ENCODE peak calls at places on chromosome 5, in six cellular contexts. R is mesenchymal stem cell, X is IMR-90, M is H1, N is trophoblast cell, H is neuronal stem cell. C is an unnamed sample.

GRCh38 chr5:41266377-41266776 is 53.0 kb upstream of the C6 start:
- DNase-seq in R (no peak), N (no peak), H (no peak), X (no peak), M (no peak), C (no peak)

GRCh38 chr5:109196486-109196885 is 213.3 kb downstream of the PJA2 start:
- DNase-seq in H (no peak), X (no peak), R (peak; percentile 6), N (no peak), M (no peak), C (no peak)

GRCh38 chr5:136120529-136120928 is 12.1 kb upstream of the SMAD5 start:
- DNase-seq in R (no peak), M (no peak), N (peak; percentile 20), X (no peak), H (no peak), C (no peak)

GRCh38 chr5:148653271-148653839 is 972 bp downstream of the HTR4 start:
- DNase-seq in N (no peak), R (no peak), H (no peak), X (no peak), M (no peak), C (no peak)

GRCh38 chr5:74056789-74057164 is 430.8 kb downstream of the ARHGEF28 start:
- DNase-seq in M (no peak), H (no peak), N (no peak), R (peak; percentile 22), X (peak; percentile 33), C (no peak)

GRCh38 chr5:173529861-173530260 is 86.6 kb downstream of the BOD1 start:
- DNase-seq in R (no peak), H (no peak), M (no peak), X (no peak), N (no peak), C (no peak)

GRCh38 chr5:169856571-169856970 is 123.7 kb downstream of the INSYN2B start:
- DNase-seq in R (peak; percentile 74), X (peak; percentile 95), M (no peak), N (no peak), H (no peak), C (no peak)

GRCh38 chr5:124064956-124065355 is 553.0 kb downstream of the CSNK1G3 start:
- DNase-seq in M (no peak), H (no peak), N (no peak), R (peak; percentile 16), X (peak; percentile 3), C (no peak)

GRCh38 chr5:75616961-75617660 is 5.9 kb downstream of the ANKDD1B start:
- DNase-seq in X (no peak), N (peak; percentile 40), M (no peak), H (no peak), R (peak; percentile 46), C (no peak)

GRCh38 chr5:166117062-166117743 is 2174.2 kb upstream of the WWC1 start:
- DNase-seq in N (no peak), R (peak; percentile 40), X (no peak), H (no peak), M (no peak), C (no peak)

GRCh38 chr5:141814064-141814982 is 63.9 kb downstream of the PCDH1 start:
- DNase-seq in R (peak; percentile 12), H (peak; percentile 64), X (no peak), M (peak; percentile 95), N (peak; percentile 84), C (peak; percentile 89)

GRCh38 chr5:133885566-133885965 is 82.9 kb downstream of the C5orf15 start:
- DNase-seq in M (no peak), H (no peak), X (no peak), N (no peak), R (no peak), C (no peak)

DNA sequence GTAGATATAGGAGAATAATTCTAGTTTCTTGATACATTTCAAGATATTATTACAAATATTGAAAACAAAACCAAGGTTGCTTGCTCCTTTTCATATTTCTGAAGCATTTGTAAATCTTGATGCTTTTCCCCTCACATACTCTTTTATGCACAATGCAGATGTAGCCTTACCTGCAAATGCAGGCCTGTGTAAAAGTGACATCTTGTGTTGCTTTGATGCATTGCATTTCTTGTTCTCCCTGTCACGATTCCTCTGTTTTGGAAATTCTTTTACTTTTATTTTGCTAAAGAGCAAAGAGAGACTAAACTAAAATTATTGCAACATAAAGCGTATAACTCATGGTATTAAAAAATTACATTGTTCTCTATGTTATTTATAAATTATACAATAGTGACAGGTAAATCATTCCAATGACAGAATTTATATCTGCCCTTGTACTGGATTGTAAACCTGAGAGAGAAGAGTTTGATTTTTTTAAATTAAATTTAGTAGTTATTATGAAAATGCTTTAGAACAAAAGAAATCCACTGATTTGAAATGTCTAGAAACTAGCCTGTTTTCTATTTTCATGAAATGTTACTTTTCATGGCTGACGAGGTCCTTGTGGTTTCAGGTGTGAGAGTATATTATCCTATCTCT is 970.0 kb downstream of the MAT2B start:
- DNase-seq in N (peak; percentile 37), M (no peak), H (no peak), X (peak; percentile 56), R (peak; percentile 21), C (no peak)
- H2BK120ac ChIP-seq in N (no peak overlapping the region), M (no peak overlapping the region), H (no peak overlapping the region), X (no peak overlapping the region), R (no peak overlapping the region), C (no peak overlapping the region)

DNA sequence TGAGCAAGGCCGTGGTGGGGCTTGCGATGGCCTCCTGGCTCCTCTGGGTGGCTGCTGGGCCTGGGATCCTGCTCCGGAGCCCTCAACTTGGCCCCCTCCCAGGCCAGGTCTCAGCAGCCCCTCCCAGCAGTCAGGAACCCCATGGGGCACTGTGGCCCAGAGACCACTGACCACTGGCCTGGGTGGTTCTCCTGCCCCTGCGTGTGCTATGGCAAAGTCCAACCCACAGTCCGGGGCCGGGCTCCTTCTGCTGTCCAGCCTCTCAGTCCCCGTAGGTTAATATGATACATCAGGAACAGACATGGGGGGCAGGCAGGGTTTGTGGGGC is 125.9 kb downstream of the ZNF354C start:
- DNase-seq in X (no peak), M (no peak), R (no peak), H (no peak), N (no peak), C (no peak)
- H3K27me3 ChIP-seq in X (no peaks in the 10 kb centered on the region), M (no peaks in the 10 kb centered on the region), R (no peaks in the 10 kb centered on the region), H (no peaks in the 10 kb centered on the region), N (no peaks in the 10 kb centered on the region), C (no peaks in the 10 kb centered on the region)

GRCh38 chr5:107380654-107381053 is 290.1 kb downstream of the EFNA5 start:
- DNase-seq in M (no peak), H (no peak), N (peak; percentile 29), X (no peak), R (no peak), C (no peak)
- H4K91ac ChIP-seq in M (no peak overlapping the region), H (no peak overlapping the region), N (no peak overlapping the region), X (peak overlapping the region; percentile 30), R (no peak overlapping the region), C (no peak overlapping the region)

GRCh38 chr5:147040856-147041255 is 162.3 kb upstream of the PPP2R2B start:
- DNase-seq in M (no peak), R (no peak), N (no peak), X (no peak), H (no peak), C (no peak)
- H2BK120ac ChIP-seq in M (no peak overlapping the region), R (no peak overlapping the region), N (no peak overlapping the region), X (no peak overlapping the region), H (no peak overlapping the region), C (no peak overlapping the region)

GRCh38 chr5:42951847-42952411 is 88.2 kb downstream of the ANXA2R start:
- DNase-seq in N (peak; percentile 2), M (no peak), R (no peak), X (peak; percentile 22), H (no peak), C (no peak)
- H3K27me3 ChIP-seq in N (no peaks in the 10 kb centered on the region), M (no peaks in the 10 kb centered on the region), R (no peaks in the 10 kb centered on the region), X (no peaks in the 10 kb centered on the region), H (no peaks in the 10 kb centered on the region), C (no peaks in the 10 kb centered on the region)